ENCODE peak calls at places on chromosome 16, in eight cellular contexts. One of them, this sample, is unnamed.

GRCh38 chr16:30185683-30186421 is 2.5 kb downstream of the CORO1A start:
- DNase-seq in naive thymus-derived CD8-positive, alpha-beta T cell: peak; percentile 62
- DNase-seq in activated T-helper 2 cell treated with anti-CD3 and anti-CD28 coated beads, Interferon-gamma antibody, Interleukin-2, Interleukin-4, amounts not matched to agents 10 μg/mL and 5 μg/mL and 100 μg/mL, durations not matched to agents 14 hours and 24 hours and 36 hours: peak; percentile 83
- DNase-seq in thoracic aorta: no peak
- DNase-seq in NT2/D1: no peak
- DNase-seq in ascending aorta: no peak
- DNase-seq in NCI-H460: no peak
- DNase-seq in stimulated activated CD4-positive, alpha-beta T cell treated with anti-CD3 and anti-CD28 coated beads, Interleukin-4, amount 100 ng/mL, for 48 hours: peak; percentile 65
- DNase-seq in this sample: no peak

GRCh38 chr16:28499854-28500253 is 5.4 kb downstream of the APOBR start:
- DNase-seq in naive thymus-derived CD8-positive, alpha-beta T cell: no peak
- DNase-seq in activated T-helper 2 cell treated with anti-CD3 and anti-CD28 coated beads, Interferon-gamma antibody, Interleukin-2, Interleukin-4, amounts not matched to agents 10 μg/mL and 5 μg/mL and 100 μg/mL, durations not matched to agents 14 hours and 24 hours and 36 hours: no peak
- DNase-seq in thoracic aorta: no peak
- DNase-seq in NT2/D1: no peak
- DNase-seq in ascending aorta: no peak
- DNase-seq in NCI-H460: no peak
- DNase-seq in stimulated activated CD4-positive, alpha-beta T cell treated with anti-CD3 and anti-CD28 coated beads, Interleukin-4, amount 100 ng/mL, for 48 hours: no peak
- DNase-seq in this sample: no peak

GRCh38 chr16:67979955-67980678 is at the start of gene DPEP3:
- DNase-seq in naive thymus-derived CD8-positive, alpha-beta T cell: no peak
- DNase-seq in activated T-helper 2 cell treated with anti-CD3 and anti-CD28 coated beads, Interferon-gamma antibody, Interleukin-2, Interleukin-4, amounts not matched to agents 10 μg/mL and 5 μg/mL and 100 μg/mL, durations not matched to agents 14 hours and 24 hours and 36 hours: no peak
- DNase-seq in thoracic aorta: no peak
- DNase-seq in NT2/D1: no peak
- DNase-seq in ascending aorta: no peak
- DNase-seq in NCI-H460: no peak
- DNase-seq in stimulated activated CD4-positive, alpha-beta T cell treated with anti-CD3 and anti-CD28 coated beads, Interleukin-4, amount 100 ng/mL, for 48 hours: no peak
- DNase-seq in this sample: no peak

GRCh38 chr16:86406056-86406455 is 104.3 kb upstream of the FOXF1 start:
- DNase-seq in naive thymus-derived CD8-positive, alpha-beta T cell: no peak
- DNase-seq in activated T-helper 2 cell treated with anti-CD3 and anti-CD28 coated beads, Interferon-gamma antibody, Interleukin-2, Interleukin-4, amounts not matched to agents 10 μg/mL and 5 μg/mL and 100 μg/mL, durations not matched to agents 14 hours and 24 hours and 36 hours: no peak
- DNase-seq in thoracic aorta: no peak
- DNase-seq in NT2/D1: no peak
- DNase-seq in ascending aorta: no peak
- DNase-seq in NCI-H460: no peak
- DNase-seq in stimulated activated CD4-positive, alpha-beta T cell treated with anti-CD3 and anti-CD28 coated beads, Interleukin-4, amount 100 ng/mL, for 48 hours: no peak
- DNase-seq in this sample: no peak

GRCh38 chr16:67158637-67159600 is 790 bp downstream of the TRADD start:
- DNase-seq in naive thymus-derived CD8-positive, alpha-beta T cell: peak; percentile 51
- DNase-seq in activated T-helper 2 cell treated with anti-CD3 and anti-CD28 coated beads, Interferon-gamma antibody, Interleukin-2, Interleukin-4, amounts not matched to agents 10 μg/mL and 5 μg/mL and 100 μg/mL, durations not matched to agents 14 hours and 24 hours and 36 hours: peak; percentile 84
- DNase-seq in thoracic aorta: no peak
- DNase-seq in NT2/D1: no peak
- DNase-seq in ascending aorta: no peak
- DNase-seq in NCI-H460: no peak
- DNase-seq in stimulated activated CD4-positive, alpha-beta T cell treated with anti-CD3 and anti-CD28 coated beads, Interleukin-4, amount 100 ng/mL, for 48 hours: peak; percentile 67
- DNase-seq in this sample: no peak

GRCh38 chr16:21190013-21190412 is 21.4 kb downstream of the ZP2 start:
- DNase-seq in naive thymus-derived CD8-positive, alpha-beta T cell: no peak
- DNase-seq in activated T-helper 2 cell treated with anti-CD3 and anti-CD28 coated beads, Interferon-gamma antibody, Interleukin-2, Interleukin-4, amounts not matched to agents 10 μg/mL and 5 μg/mL and 100 μg/mL, durations not matched to agents 14 hours and 24 hours and 36 hours: no peak
- DNase-seq in thoracic aorta: no peak
- DNase-seq in NT2/D1: no peak
- DNase-seq in ascending aorta: no peak
- DNase-seq in NCI-H460: no peak
- DNase-seq in stimulated activated CD4-positive, alpha-beta T cell treated with anti-CD3 and anti-CD28 coated beads, Interleukin-4, amount 100 ng/mL, for 48 hours: no peak
- DNase-seq in this sample: no peak

GRCh38 chr16:72291531-72291981 is 119.6 kb upstream of the PMFBP1 start:
- DNase-seq in naive thymus-derived CD8-positive, alpha-beta T cell: no peak
- DNase-seq in activated T-helper 2 cell treated with anti-CD3 and anti-CD28 coated beads, Interferon-gamma antibody, Interleukin-2, Interleukin-4, amounts not matched to agents 10 μg/mL and 5 μg/mL and 100 μg/mL, durations not matched to agents 14 hours and 24 hours and 36 hours: no peak
- DNase-seq in thoracic aorta: no peak
- DNase-seq in NT2/D1: no peak
- DNase-seq in ascending aorta: no peak
- DNase-seq in NCI-H460: peak; percentile 38
- DNase-seq in stimulated activated CD4-positive, alpha-beta T cell treated with anti-CD3 and anti-CD28 coated beads, Interleukin-4, amount 100 ng/mL, for 48 hours: no peak
- DNase-seq in this sample: no peak

GRCh38 chr16:4847774-4848587 is 700 bp downstream of the UBN1 start:
- DNase-seq in naive thymus-derived CD8-positive, alpha-beta T cell: peak; percentile 33
- DNase-seq in activated T-helper 2 cell treated with anti-CD3 and anti-CD28 coated beads, Interferon-gamma antibody, Interleukin-2, Interleukin-4, amounts not matched to agents 10 μg/mL and 5 μg/mL and 100 μg/mL, durations not matched to agents 14 hours and 24 hours and 36 hours: peak; percentile 42
- DNase-seq in thoracic aorta: no peak
- DNase-seq in NT2/D1: no peak
- DNase-seq in ascending aorta: no peak
- DNase-seq in NCI-H460: peak; percentile 40
- DNase-seq in stimulated activated CD4-positive, alpha-beta T cell treated with anti-CD3 and anti-CD28 coated beads, Interleukin-4, amount 100 ng/mL, for 48 hours: peak; percentile 23
- DNase-seq in this sample: peak; percentile 53

GRCh38 chr16:7420843-7421242 is 88.2 kb downstream of the RBFOX1 start:
- DNase-seq in naive thymus-derived CD8-positive, alpha-beta T cell: no peak
- DNase-seq in activated T-helper 2 cell treated with anti-CD3 and anti-CD28 coated beads, Interferon-gamma antibody, Interleukin-2, Interleukin-4, amounts not matched to agents 10 μg/mL and 5 μg/mL and 100 μg/mL, durations not matched to agents 14 hours and 24 hours and 36 hours: no peak
- DNase-seq in thoracic aorta: no peak
- DNase-seq in NT2/D1: no peak
- DNase-seq in ascending aorta: no peak
- DNase-seq in NCI-H460: no peak
- DNase-seq in stimulated activated CD4-positive, alpha-beta T cell treated with anti-CD3 and anti-CD28 coated beads, Interleukin-4, amount 100 ng/mL, for 48 hours: no peak
- DNase-seq in this sample: no peak